ENCODE peak calls at places on chromosomes 6 and 20, in five cellular contexts. A, E, L, N and M are unnamed samples.
A peak's percentile ranks its signal among the peaks of the same experiment; 100 is the strongest.

GRCh38 chr6:150043096-150043495 is 17.8 kb upstream of the RAET1L start:
- DNase-seq in A (no peak), E (no peak), L (no peak), N (no peak), M (no peak)

GRCh38 chr6:42510795-42511194 is 53.0 kb upstream of the UBR2 start:
- DNase-seq in A (no peak), E (no peak), L (no peak), N (no peak), M (no peak)

GRCh38 chr6:81145506-81145905 is 607.0 kb downstream of the TENT5A start:
- DNase-seq in A (no peak), E (no peak), L (no peak), N (no peak), M (no peak)

GRCh38 chr20:2252419-2253060 is 43.3 kb upstream of the TGM3 start:
- DNase-seq in A (no peak), E (no peak), L (no peak), N (no peak), M (no peak)

GRCh38 chr20:60078351-60079250 is 120.4 kb downstream of the CDH26 start:
- DNase-seq in A (no peak), E (no peak), L (no peak), N (no peak), M (no peak)

GRCh38 chr6:45681860-45682488 is 304.2 kb upstream of the SUPT3H start:
- DNase-seq in A (no peak), E (no peak), L (no peak), N (no peak), M (peak; percentile 53)

GRCh38 chr6:11168091-11168635 is 56.6 kb upstream of the ERVFRD-1 start:
- DNase-seq in A (no peak), E (no peak), L (no peak), N (no peak), M (no peak)

GRCh38 chr20:35604444-35604750 is 11.2 kb upstream of the SPAG4 start:
- DNase-seq in A (peak; percentile 23), E (no peak), L (no peak), N (no peak), M (no peak)

GRCh38 chr6:21664263-21665081 is 70.9 kb downstream of the SOX4 start:
- DNase-seq in A (peak; percentile 61), E (no peak), L (peak; percentile 42), N (peak; percentile 29), M (no peak)

GRCh38 chr6:3449321-3449720 is 7.5 kb downstream of the SLC22A23 start:
- DNase-seq in A (no peak), E (no peak), L (no peak), N (no peak), M (no peak)

DNA sequence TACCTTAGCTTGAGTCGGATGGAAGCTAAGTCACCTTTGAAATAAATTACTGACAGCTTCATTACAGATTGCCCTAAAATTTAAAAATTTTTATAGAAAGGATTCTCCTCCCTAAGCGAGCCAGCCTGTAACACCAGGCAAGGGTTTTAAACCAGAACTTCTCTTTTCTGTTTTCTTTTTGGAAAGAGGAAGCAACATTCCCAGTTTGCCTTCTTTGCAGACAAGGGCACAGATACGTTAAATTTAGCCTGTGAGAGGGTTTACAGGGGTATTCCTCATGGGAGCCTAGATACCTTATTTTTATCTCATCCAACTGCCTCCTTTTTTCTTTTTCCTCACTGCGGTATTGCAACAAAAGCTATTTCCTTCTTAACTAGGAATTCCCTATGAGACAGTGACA is 45.0 kb downstream of the GNAS start:
- DNase-seq in A (no peak), E (no peak), L (no peak), N (no peak), M (no peak)
- H3K36me3 ChIP-seq in A (peaks cover 18% of the 10 kb centered on the region), E (no peaks in the 10 kb centered on the region), L (peaks cover 13% of the 10 kb centered on the region), N (peaks cover 12% of the 10 kb centered on the region), M (peaks cover 19% of the 10 kb centered on the region)

GRCh38 chr20:11232249-11232648 is 558.5 kb upstream of the JAG1 start:
- DNase-seq in A (no peak), E (no peak), L (no peak), N (no peak), M (no peak)

GRCh38 chr20:11235058-11235457 is 561.3 kb upstream of the JAG1 start:
- DNase-seq in A (peak; percentile 87), E (no peak), L (no peak), N (no peak), M (peak; percentile 77)

GRCh38 chr20:11232896-11233295 is 559.1 kb upstream of the JAG1 start:
- DNase-seq in A (no peak), E (no peak), L (no peak), N (no peak), M (no peak)

GRCh38 chr20:11231742-11232141 is 557.9 kb upstream of the JAG1 start:
- DNase-seq in A (no peak), E (no peak), L (no peak), N (no peak), M (no peak)

GRCh38 chr20:11234181-11234969 is 560.6 kb upstream of the JAG1 start:
- DNase-seq in A (peak; percentile 44), E (no peak), L (no peak), N (no peak), M (no peak)
- H3K4me3 ChIP-seq in A (no peak overlapping the region), E (no peak overlapping the region), L (no peak overlapping the region), N (no peak overlapping the region), M (no peak overlapping the region)

GRCh38 chr6:85136310-85136709 is 313.6 kb upstream of the NT5E start:
- DNase-seq in A (no peak), E (no peak), L (no peak), N (no peak), M (no peak)

GRCh38 chr6:85130743-85131142 is 319.1 kb upstream of the NT5E start:
- DNase-seq in A (no peak), E (no peak), L (no peak), N (no peak), M (no peak)

GRCh38 chr6:85132091-85132490 is 317.8 kb upstream of the NT5E start:
- DNase-seq in A (no peak), E (no peak), L (no peak), N (no peak), M (no peak)

GRCh38 chr6:85129881-85130280 is 320.0 kb upstream of the NT5E start:
- DNase-seq in A (no peak), E (no peak), L (no peak), N (no peak), M (peak; percentile 41)

DNA sequence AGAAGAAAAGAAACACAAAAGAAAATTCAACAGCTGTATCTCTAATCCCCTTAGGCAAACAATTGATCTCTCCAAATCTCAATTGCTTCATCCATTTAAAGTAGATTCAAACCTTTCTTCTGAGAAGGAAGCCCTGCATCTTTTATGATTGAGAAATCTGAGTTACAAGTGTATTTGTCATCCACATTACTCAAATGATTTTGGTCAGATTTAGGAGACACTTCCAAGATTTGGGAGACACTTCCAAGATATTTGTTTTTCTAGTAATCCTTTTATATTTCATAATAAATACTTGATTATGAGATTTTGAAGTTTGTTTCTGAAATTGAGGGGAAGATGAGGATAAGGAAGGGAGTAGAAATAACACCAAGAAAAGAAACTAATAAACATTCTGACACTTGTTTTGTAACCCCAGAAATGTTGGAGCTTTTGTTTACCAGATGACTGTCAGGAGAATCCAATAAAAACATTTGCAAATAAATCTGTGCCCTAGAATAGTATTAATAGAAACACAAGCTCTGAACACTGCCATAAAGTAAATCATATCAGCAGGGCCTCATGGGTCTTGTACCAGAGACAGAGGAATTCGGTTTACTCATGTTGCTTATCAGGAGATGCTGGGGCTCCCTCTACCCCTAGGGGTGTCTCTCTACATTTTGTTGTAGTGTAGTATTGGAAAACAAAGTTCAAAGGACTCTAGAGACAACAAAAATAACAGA is 314.3 kb upstream of the NT5E start:
- DNase-seq in A (no peak), E (no peak), L (no peak), N (no peak), M (no peak)
- H3K27ac ChIP-seq in A (no peak overlapping the region), E (no peak overlapping the region), L (no peak overlapping the region), N (peak overlapping the region; percentile 2), M (no peak overlapping the region)

GRCh38 chr20:23368316-23369110 is 6.5 kb downstream of the GZF1 start:
- DNase-seq in A (no peak), E (no peak), L (no peak), N (no peak), M (no peak)

GRCh38 chr20:23370274-23370673 is 8.3 kb downstream of the GZF1 start:
- DNase-seq in A (no peak), E (no peak), L (no peak), N (no peak), M (no peak)

GRCh38 chr20:23369424-23369823 is 7.4 kb downstream of the GZF1 start:
- DNase-seq in A (no peak), E (no peak), L (no peak), N (no peak), M (no peak)

GRCh38 chr20:23371496-23371895 is 9.5 kb downstream of the GZF1 start:
- DNase-seq in A (no peak), E (no peak), L (no peak), N (no peak), M (no peak)

GRCh38 chr20:23370873-23371272 is 8.9 kb downstream of the GZF1 start:
- DNase-seq in A (no peak), E (no peak), L (no peak), N (no peak), M (no peak)
- H3K36me3 ChIP-seq in A (peaks cover 43% of the 10 kb centered on the region), E (peaks cover 67% of the 10 kb centered on the region), L (peaks cover 29% of the 10 kb centered on the region), N (peaks cover 74% of the 10 kb centered on the region), M (peaks cover 61% of the 10 kb centered on the region)